ENCODE peak calls at places on chromosomes 16 and 17, in ten cellular contexts. One of them, this sample, is unnamed.

GRCh38 chr16:67893791-67894399 is 841 bp downstream of the PSKH1 start:
- DNase-seq in HepG2: peak
- DNase-seq in sigmoid colon: no peak
- DNase-seq in HCT116: no peak
- DNase-seq in stomach: no peak
- DNase-seq in K562: no peak
- DNase-seq in upper lobe of left lung: no peak
- DNase-seq in suprapubic skin: no peak
- DNase-seq in prostate gland: no peak
- DNase-seq in spleen: no peak
- DNase-seq in this sample: no peak

GRCh38 chr17:50903604-50904521 is 37.7 kb upstream of the TOB1 start:
- DNase-seq in spleen: no peak
- DNase-seq in prostate gland: no peak
- DNase-seq in sigmoid colon: no peak
- DNase-seq in HepG2: no peak
- DNase-seq in HCT116: no peak
- DNase-seq in upper lobe of left lung: no peak
- DNase-seq in stomach: no peak
- DNase-seq in K562: no peak
- DNase-seq in suprapubic skin: no peak
- DNase-seq in this sample: no peak

GRCh38 chr17:7413346-7413985 is 5.8 kb downstream of the NLGN2 start:
- DNase-seq in HCT116: no peak
- DNase-seq in upper lobe of left lung: no peak
- DNase-seq in sigmoid colon: no peak
- DNase-seq in prostate gland: no peak
- DNase-seq in suprapubic skin: no peak
- DNase-seq in stomach: no peak
- DNase-seq in HepG2: no peak
- DNase-seq in K562: no peak
- DNase-seq in spleen: no peak
- DNase-seq in this sample: no peak

GRCh38 chr17:48351916-48352332 is 78.1 kb downstream of the SKAP1 start:
- DNase-seq in K562: peak
- DNase-seq in HepG2: peak
- DNase-seq in suprapubic skin: no peak
- DNase-seq in prostate gland: no peak
- DNase-seq in spleen: no peak
- DNase-seq in stomach: no peak
- DNase-seq in HCT116: peak
- DNase-seq in sigmoid colon: no peak
- DNase-seq in upper lobe of left lung: no peak
- DNase-seq in this sample: no peak

GRCh38 chr16:65305588-65305987 is 183.7 kb upstream of the CDH11 start:
- DNase-seq in suprapubic skin: no peak
- DNase-seq in upper lobe of left lung: no peak
- DNase-seq in prostate gland: no peak
- DNase-seq in HCT116: no peak
- DNase-seq in K562: no peak
- DNase-seq in sigmoid colon: no peak
- DNase-seq in stomach: no peak
- DNase-seq in HepG2: no peak
- DNase-seq in spleen: no peak
- DNase-seq in this sample: no peak

GRCh38 chr16:27374231-27374793 is 27.7 kb upstream of the IL21R start:
- DNase-seq in spleen: peak
- DNase-seq in stomach: no peak
- DNase-seq in K562: no peak
- DNase-seq in HepG2: no peak
- DNase-seq in sigmoid colon: no peak
- DNase-seq in suprapubic skin: no peak
- DNase-seq in HCT116: no peak
- DNase-seq in upper lobe of left lung: no peak
- DNase-seq in prostate gland: no peak
- DNase-seq in this sample: no peak

GRCh38 chr17:42913527-42913926 is 12.9 kb downstream of the G6PC1 start:
- DNase-seq in HepG2: no peak
- DNase-seq in sigmoid colon: no peak
- DNase-seq in upper lobe of left lung: no peak
- DNase-seq in suprapubic skin: no peak
- DNase-seq in prostate gland: no peak
- DNase-seq in HCT116: no peak
- DNase-seq in K562: no peak
- DNase-seq in spleen: no peak
- DNase-seq in stomach: no peak
- DNase-seq in this sample: no peak

GRCh38 chr17:43545383-43545632 is 832 bp downstream of the ETV4 start:
- DNase-seq in K562: no peak
- DNase-seq in HepG2: no peak
- DNase-seq in sigmoid colon: no peak
- DNase-seq in suprapubic skin: peak
- DNase-seq in upper lobe of left lung: peak
- DNase-seq in prostate gland: peak
- DNase-seq in stomach: peak
- DNase-seq in spleen: peak
- DNase-seq in HCT116: no peak
- DNase-seq in this sample: no peak

GRCh38 chr17:48589831-48590602 is at the start of gene HOXB3:
- DNase-seq in spleen: no peak
- DNase-seq in sigmoid colon: no peak
- DNase-seq in HepG2: no peak
- DNase-seq in suprapubic skin: no peak
- DNase-seq in K562: no peak
- DNase-seq in upper lobe of left lung: peak
- DNase-seq in stomach: no peak
- DNase-seq in HCT116: no peak
- DNase-seq in prostate gland: no peak
- DNase-seq in this sample: no peak

GRCh38 chr17:75876190-75876937 is 2.0 kb downstream of the TRIM47 start:
- DNase-seq in prostate gland: no peak
- DNase-seq in HepG2: peak
- DNase-seq in HCT116: peak
- DNase-seq in spleen: peak
- DNase-seq in upper lobe of left lung: peak
- DNase-seq in suprapubic skin: no peak
- DNase-seq in sigmoid colon: peak
- DNase-seq in K562: no peak
- DNase-seq in stomach: peak
- DNase-seq in this sample: no peak

GRCh38 chr16:12538667-12539081 is 265.0 kb downstream of the CPPED1 start:
- DNase-seq in HCT116: no peak
- DNase-seq in stomach: no peak
- DNase-seq in spleen: no peak
- DNase-seq in prostate gland: no peak
- DNase-seq in suprapubic skin: no peak
- DNase-seq in upper lobe of left lung: no peak
- DNase-seq in sigmoid colon: no peak
- DNase-seq in HepG2: no peak
- DNase-seq in K562: no peak
- DNase-seq in this sample: no peak

GRCh38 chr16:56607675-56608042 is 725 bp upstream of the MT2A start:
- DNase-seq in stomach: no peak
- DNase-seq in sigmoid colon: no peak
- DNase-seq in spleen: no peak
- DNase-seq in K562: no peak
- DNase-seq in HepG2: no peak
- DNase-seq in upper lobe of left lung: no peak
- DNase-seq in HCT116: no peak
- DNase-seq in suprapubic skin: no peak
- DNase-seq in prostate gland: no peak
- DNase-seq in this sample: no peak

GRCh38 chr17:3695723-3696411 is at the start of gene P2RX5:
- DNase-seq in prostate gland: no peak
- DNase-seq in upper lobe of left lung: peak
- DNase-seq in stomach: no peak
- DNase-seq in K562: peak
- DNase-seq in sigmoid colon: no peak
- DNase-seq in HepG2: no peak
- DNase-seq in spleen: peak
- DNase-seq in HCT116: no peak
- DNase-seq in suprapubic skin: no peak
- DNase-seq in this sample: no peak

GRCh38 chr17:180380-181212 is 854 bp downstream of the DOC2B start:
- DNase-seq in prostate gland: no peak
- DNase-seq in spleen: no peak
- DNase-seq in stomach: no peak
- DNase-seq in K562: no peak
- DNase-seq in suprapubic skin: no peak
- DNase-seq in sigmoid colon: no peak
- DNase-seq in HCT116: no peak
- DNase-seq in upper lobe of left lung: peak
- DNase-seq in HepG2: no peak
- DNase-seq in this sample: no peak

DNA sequence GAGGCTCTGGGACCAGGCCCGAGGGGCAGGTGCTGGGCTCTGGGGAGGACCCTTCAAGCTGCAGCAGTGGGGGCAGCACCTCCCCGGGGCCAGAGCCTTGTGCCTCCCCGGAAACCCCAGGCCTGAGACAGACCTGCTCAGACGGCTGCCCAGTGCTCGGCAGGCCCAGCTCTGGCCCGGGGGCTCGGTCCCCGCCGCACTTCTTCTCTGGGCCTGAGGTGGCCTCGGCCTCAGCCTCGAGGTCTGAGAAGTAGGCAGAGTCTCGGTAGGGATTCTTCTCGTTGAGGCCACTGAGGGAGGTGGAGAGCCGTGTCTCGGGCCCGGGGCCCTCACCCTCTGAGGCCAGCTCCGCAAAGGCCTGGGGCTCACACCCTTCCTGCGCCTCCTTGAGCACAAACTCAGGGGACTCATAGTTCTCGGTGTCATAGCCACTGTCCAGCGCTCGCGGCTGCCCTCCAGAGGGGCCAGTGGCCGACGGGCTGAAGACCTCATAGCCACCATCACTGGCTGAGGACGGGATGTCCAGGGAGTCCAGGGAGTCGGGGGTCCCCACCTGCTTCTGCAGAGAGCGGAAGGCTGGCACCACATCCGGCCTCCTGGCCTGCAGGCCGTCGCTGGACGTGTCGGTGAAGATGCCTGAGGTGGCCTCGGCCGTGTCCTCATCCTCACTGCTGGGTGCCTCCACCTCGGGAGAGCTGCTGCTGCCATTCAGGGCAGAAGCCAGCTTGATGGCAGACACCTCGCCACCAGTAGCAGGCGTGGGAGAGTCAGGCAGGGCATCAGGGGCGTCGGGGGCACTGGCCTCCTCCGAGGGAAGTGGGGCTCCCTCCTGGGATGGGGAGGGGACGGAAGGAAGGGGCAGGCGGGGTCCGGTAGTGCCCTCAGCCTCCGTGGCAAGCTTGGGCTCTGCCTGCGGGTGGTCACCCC is 44.3 kb upstream of the PVALEF start:
- DNase-seq in suprapubic skin: no peak
- DNase-seq in K562: no peak
- DNase-seq in upper lobe of left lung: no peak
- DNase-seq in stomach: no peak
- DNase-seq in spleen: no peak
- DNase-seq in prostate gland: no peak
- DNase-seq in sigmoid colon: no peak
- DNase-seq in HCT116: no peak
- DNase-seq in HepG2: no peak
- DNase-seq in this sample: no peak
- H3K27ac ChIP-seq in suprapubic skin: no peak
- H3K27ac ChIP-seq in K562: no peak
- H3K27ac ChIP-seq in upper lobe of left lung: no peak
- H3K27ac ChIP-seq in stomach: no peak
- H3K27ac ChIP-seq in spleen: no peak
- H3K27ac ChIP-seq in prostate gland: no peak
- H3K27ac ChIP-seq in sigmoid colon: peak
- H3K27ac ChIP-seq in HCT116: peak
- H3K27ac ChIP-seq in HepG2: no peak
- H3K27ac ChIP-seq in this sample: no peak

DNA sequence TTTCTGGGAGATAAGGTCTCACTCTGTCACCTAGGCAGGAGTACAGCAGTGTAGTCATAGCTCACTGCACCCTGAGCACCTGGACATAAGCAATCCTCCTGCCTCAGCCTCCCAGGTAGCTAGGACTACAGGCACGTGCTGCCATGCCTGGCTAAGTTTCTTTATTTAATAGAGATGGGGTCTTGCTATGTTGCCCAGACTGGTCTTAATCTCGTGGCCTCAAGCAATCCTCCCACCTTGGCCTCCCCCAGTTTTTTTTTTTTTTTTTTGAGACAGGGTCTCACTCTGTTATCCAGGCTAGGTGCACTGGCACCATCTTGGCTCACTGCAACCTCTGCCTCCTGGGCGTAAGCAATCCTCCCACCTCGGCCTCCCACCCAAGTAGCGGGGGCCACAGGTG is 21.1 kb downstream of the DDX19B start:
- DNase-seq in sigmoid colon: peak
- DNase-seq in upper lobe of left lung: no peak
- DNase-seq in HCT116: no peak
- DNase-seq in HepG2: no peak
- DNase-seq in spleen: no peak
- DNase-seq in suprapubic skin: no peak
- DNase-seq in prostate gland: no peak
- DNase-seq in K562: no peak
- DNase-seq in stomach: no peak
- DNase-seq in this sample: no peak
- TF ChIP-seq POLR2AphosphoS5 in sigmoid colon: no peak
- TF ChIP-seq POLR2AphosphoS5 in upper lobe of left lung: no peak
- TF ChIP-seq POLR2AphosphoS5 in HCT116: no peak
- TF ChIP-seq POLR2AphosphoS5 in HepG2: no peak
- TF ChIP-seq POLR2AphosphoS5 in spleen: no peak
- TF ChIP-seq POLR2AphosphoS5 in suprapubic skin: no peak
- TF ChIP-seq POLR2AphosphoS5 in prostate gland: no peak
- TF ChIP-seq POLR2AphosphoS5 in K562: no peak
- TF ChIP-seq POLR2AphosphoS5 in stomach: no peak
- TF ChIP-seq POLR2AphosphoS5 in this sample: no peak

GRCh38 chr16:77551352-77551751 is 116.5 kb upstream of the ADAMTS18 start:
- DNase-seq in spleen: no peak
- DNase-seq in HCT116: no peak
- DNase-seq in suprapubic skin: no peak
- DNase-seq in stomach: no peak
- DNase-seq in sigmoid colon: no peak
- DNase-seq in prostate gland: no peak
- DNase-seq in K562: no peak
- DNase-seq in upper lobe of left lung: no peak
- DNase-seq in HepG2: no peak
- DNase-seq in this sample: no peak
- TF ChIP-seq POLR2A in spleen: no peak
- TF ChIP-seq POLR2A in HCT116: no peak
- TF ChIP-seq POLR2A in suprapubic skin: no peak
- TF ChIP-seq POLR2A in stomach: no peak
- TF ChIP-seq POLR2A in sigmoid colon: no peak
- TF ChIP-seq POLR2A in prostate gland: no peak
- TF ChIP-seq POLR2A in K562: no peak
- TF ChIP-seq POLR2A in upper lobe of left lung: no peak
- TF ChIP-seq POLR2A in HepG2: no peak
- TF ChIP-seq POLR2A in this sample: no peak

DNA sequence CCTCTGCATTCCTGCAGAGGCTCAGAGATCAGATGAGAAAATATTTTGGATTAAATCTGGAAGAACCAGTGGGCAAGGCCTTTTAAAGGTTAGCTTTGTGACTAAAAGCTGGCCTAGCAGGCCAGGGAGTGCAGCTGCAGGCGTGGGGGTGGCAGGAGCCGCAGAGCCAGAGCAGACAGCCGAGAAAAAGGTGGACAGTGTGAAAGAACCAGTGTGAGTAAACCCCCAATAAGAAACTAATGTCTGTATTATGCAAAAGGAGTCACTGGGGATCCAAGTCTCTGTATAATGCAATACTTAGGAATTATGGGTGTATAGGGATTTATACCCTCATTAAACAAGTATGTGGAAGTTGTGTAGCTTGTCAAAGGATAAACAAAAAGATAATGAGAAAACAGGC is 21.4 kb upstream of the SPACA3 start:
- DNase-seq in sigmoid colon: no peak
- DNase-seq in upper lobe of left lung: peak
- DNase-seq in HCT116: no peak
- DNase-seq in K562: no peak
- DNase-seq in stomach: no peak
- DNase-seq in prostate gland: no peak
- DNase-seq in HepG2: no peak
- DNase-seq in spleen: no peak
- DNase-seq in suprapubic skin: no peak
- DNase-seq in this sample: no peak
- H3K27ac ChIP-seq in sigmoid colon: no peak
- H3K27ac ChIP-seq in upper lobe of left lung: no peak
- H3K27ac ChIP-seq in HCT116: no peak
- H3K27ac ChIP-seq in K562: peak
- H3K27ac ChIP-seq in stomach: no peak
- H3K27ac ChIP-seq in prostate gland: no peak
- H3K27ac ChIP-seq in HepG2: no peak
- H3K27ac ChIP-seq in spleen: no peak
- H3K27ac ChIP-seq in suprapubic skin: no peak
- H3K27ac ChIP-seq in this sample: no peak